ENCODE peak calls at places on chromosomes 13 and 19, in eight cellular contexts. V is pancreas, E is stomach, O is ovary, Z is GM20000, F is testis, N is right lobe of liver, M is mesothelial cell of epicardium. T is an unnamed sample.
A peak's percentile ranks its signal among the peaks of the same experiment; 100 is the strongest.

GRCh38 chr13:79374578-79374977 is 31.5 kb downstream of the RBM26 start:
- DNase-seq in V (no peak), E (no peak), O (no peak), Z (no peak), F (no peak), N (no peak), M (no peak), T (no peak)

GRCh38 chr19:46834121-46834520 is 16.5 kb downstream of the AP2S1 start:
- DNase-seq in V (no peak), E (no peak), O (no peak), Z (no peak), F (no peak), N (no peak), M (no peak), T (no peak)

GRCh38 chr19:42440357-42441046 is 2.2 kb downstream of the CXCL17 start:
- DNase-seq in V (peak; percentile 93), E (peak; percentile 89), O (peak; percentile 16), Z (peak; percentile 66), F (peak; percentile 86), N (peak; percentile 82), M (peak; percentile 52), T (peak; percentile 75)

GRCh38 chr13:33207616-33207964 is 78.0 kb downstream of the STARD13 start:
- DNase-seq in V (no peak), E (no peak), O (no peak), Z (no peak), F (no peak), N (no peak), M (no peak), T (no peak)

GRCh38 chr19:29806098-29806866 is 5.5 kb upstream of the CCNE1 start:
- DNase-seq in V (no peak), E (no peak), O (no peak), Z (no peak), F (peak; percentile 77), N (no peak), M (no peak), T (no peak)

GRCh38 chr13:24341439-24341838 is 32.1 kb downstream of the C1QTNF9 start:
- DNase-seq in V (no peak), E (peak; percentile 60), O (no peak), Z (no peak), F (no peak), N (no peak), M (no peak), T (no peak)

GRCh38 chr13:42110410-42111155 is 62.1 kb downstream of the DGKH start:
- DNase-seq in V (no peak), E (no peak), O (no peak), Z (peak; percentile 44), F (peak; percentile 24), N (no peak), M (no peak), T (no peak)

GRCh38 chr13:83955011-83955410 is 72.7 kb upstream of the SLITRK1 start:
- DNase-seq in V (no peak), E (no peak), O (no peak), Z (no peak), F (no peak), N (no peak), M (no peak), T (no peak)

GRCh38 chr19:29535432-29535831 is 9.6 kb downstream of the VSTM2B start:
- DNase-seq in V (no peak), E (peak; percentile 11), O (no peak), Z (no peak), F (peak; percentile 13), N (peak; percentile 29), M (no peak), T (no peak)

GRCh38 chr19:47241919-47242644 is 11.1 kb upstream of the BBC3 start:
- DNase-seq in V (no peak), E (no peak), O (no peak), Z (no peak), F (no peak), N (no peak), M (no peak), T (no peak)

GRCh38 chr13:97109841-97110492 is 112.2 kb upstream of the MBNL2 start:
- DNase-seq in V (peak; percentile 99), E (peak; percentile 93), O (peak; percentile 85), Z (peak; percentile 84), F (peak; percentile 91), N (peak; percentile 93), M (peak; percentile 79), T (peak; percentile 78)

GRCh38 chr19:1245468-1245867 is 2.9 kb upstream of the MIDN start:
- DNase-seq in V (no peak), E (no peak), O (peak; percentile 47), Z (no peak), F (no peak), N (no peak), M (no peak), T (no peak)

GRCh38 chr19:33299061-33299665 is 3.2 kb downstream of the CEBPA start:
- DNase-seq in V (no peak), E (no peak), O (no peak), Z (no peak), F (no peak), N (peak; percentile 59), M (no peak), T (no peak)

GRCh38 chr19:33171916-33172359 is 22.2 kb upstream of the LRP3 start:
- DNase-seq in V (no peak), E (no peak), O (no peak), Z (no peak), F (no peak), N (no peak), M (no peak), T (no peak)

GRCh38 chr13:25876256-25876655 is 175.6 kb downstream of the SHISA2 start:
- DNase-seq in V (no peak), E (no peak), O (no peak), Z (no peak), F (no peak), N (no peak), M (no peak), T (no peak)

DNA sequence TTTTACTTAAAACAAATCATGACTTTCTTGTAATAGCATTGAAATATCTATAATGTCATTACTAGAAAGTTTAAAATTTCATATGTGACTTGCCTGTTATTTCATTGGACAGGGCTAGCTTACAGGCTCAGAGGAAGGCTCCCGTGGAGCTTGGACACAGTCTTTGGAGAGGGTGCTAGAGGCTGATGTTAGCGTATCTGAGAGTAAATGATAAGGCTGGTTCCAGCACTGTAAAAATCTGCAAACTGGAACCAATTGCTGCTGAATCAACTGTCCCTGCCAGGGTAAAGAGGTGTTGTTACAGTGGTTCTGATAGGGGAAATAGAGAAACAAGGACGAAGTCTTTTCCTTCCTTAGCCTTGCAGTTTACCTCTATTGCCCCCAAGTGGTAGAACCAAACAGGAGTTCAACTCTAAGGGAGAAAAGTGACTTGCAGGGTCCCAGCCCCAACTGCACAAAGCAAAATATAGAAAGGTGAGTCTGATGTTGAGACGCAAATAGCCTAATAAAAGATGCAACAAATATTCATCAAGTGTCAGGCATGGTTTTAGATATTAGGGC is 901.7 kb downstream of the DIAPH3 start:
- DNase-seq in V (no peak), E (no peak), O (no peak), Z (no peak), F (peak; percentile 18), N (no peak), M (no peak), T (no peak)
- TF ChIP-seq CTCF in V (no peak), E (no peak), O (no peak), Z (no peak), F (peak; percentile 34), N (peak; percentile 32), M (no peak), T (no peak)

GRCh38 chr19:44072543-44073401 is 813 bp downstream of the ZNF284 start:
- DNase-seq in V (no peak), E (no peak), O (no peak), Z (peak; percentile 18), F (no peak), N (no peak), M (no peak), T (no peak)

GRCh38 chr19:44066305-44066704 is 5.7 kb upstream of the ZNF284 start:
- DNase-seq in V (no peak), E (no peak), O (no peak), Z (no peak), F (no peak), N (no peak), M (no peak), T (no peak)

GRCh38 chr19:44076325-44076724 is 4.4 kb downstream of the ZNF284 start:
- DNase-seq in V (no peak), E (no peak), O (no peak), Z (no peak), F (no peak), N (no peak), M (no peak), T (no peak)

GRCh38 chr19:44069415-44069814 is 2.5 kb upstream of the ZNF284 start:
- DNase-seq in V (no peak), E (no peak), O (no peak), Z (no peak), F (no peak), N (no peak), M (no peak), T (no peak)

DNA sequence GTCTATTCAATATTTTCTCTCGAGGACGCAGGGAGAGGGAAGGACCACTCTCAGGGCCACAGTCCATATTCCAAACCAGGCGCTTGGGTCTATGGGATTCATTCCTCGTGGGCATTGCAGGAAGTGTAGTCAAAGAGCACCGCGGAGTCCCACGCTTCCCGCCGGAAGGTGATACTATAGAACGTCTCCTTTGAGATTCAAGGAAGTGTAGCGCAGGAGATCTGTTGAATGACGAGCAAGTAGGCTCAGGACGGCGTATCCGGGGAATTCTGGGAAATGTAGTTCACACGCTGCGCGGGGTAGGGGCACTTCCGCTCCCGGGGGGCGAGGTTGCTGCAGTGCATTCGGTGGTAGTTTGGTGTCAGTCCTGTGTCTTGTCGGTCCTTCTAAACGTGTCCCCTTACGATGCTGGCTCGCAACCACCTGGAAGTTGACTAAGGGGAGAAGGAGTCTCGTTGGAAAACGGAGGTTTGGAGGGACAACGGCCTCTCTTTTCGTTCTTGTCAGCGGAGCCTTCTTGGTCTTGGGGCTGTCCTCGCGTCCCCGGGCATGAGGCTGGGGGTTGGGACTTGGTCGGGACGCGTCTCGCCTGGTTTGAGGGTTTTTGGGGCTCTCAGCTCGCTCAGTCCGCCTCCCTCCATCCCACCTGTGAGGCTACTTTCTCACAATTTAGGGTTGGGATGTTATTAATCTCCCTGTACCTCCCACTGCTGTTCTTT is at the start of gene ZNF284:
- DNase-seq in V (peak; percentile 83), E (peak; percentile 84), O (peak; percentile 79), Z (peak; percentile 87), F (peak; percentile 95), N (peak; percentile 89), M (peak; percentile 60), T (peak; percentile 66)
- TF ChIP-seq CTCF in V (no peak), E (no peak), O (no peak), Z (no peak), F (no peak), N (no peak), M (no peak), T (no peak)

GRCh38 chr19:37362733-37363132 is 8.2 kb upstream of the ZNF527 start:
- DNase-seq in V (no peak), E (no peak), O (no peak), Z (no peak), F (no peak), N (no peak), M (no peak), T (no peak)
- TF ChIP-seq CTCF in V (no peak), E (no peak), O (no peak), Z (no peak), F (no peak), N (no peak), M (no peak), T (no peak)

DNA sequence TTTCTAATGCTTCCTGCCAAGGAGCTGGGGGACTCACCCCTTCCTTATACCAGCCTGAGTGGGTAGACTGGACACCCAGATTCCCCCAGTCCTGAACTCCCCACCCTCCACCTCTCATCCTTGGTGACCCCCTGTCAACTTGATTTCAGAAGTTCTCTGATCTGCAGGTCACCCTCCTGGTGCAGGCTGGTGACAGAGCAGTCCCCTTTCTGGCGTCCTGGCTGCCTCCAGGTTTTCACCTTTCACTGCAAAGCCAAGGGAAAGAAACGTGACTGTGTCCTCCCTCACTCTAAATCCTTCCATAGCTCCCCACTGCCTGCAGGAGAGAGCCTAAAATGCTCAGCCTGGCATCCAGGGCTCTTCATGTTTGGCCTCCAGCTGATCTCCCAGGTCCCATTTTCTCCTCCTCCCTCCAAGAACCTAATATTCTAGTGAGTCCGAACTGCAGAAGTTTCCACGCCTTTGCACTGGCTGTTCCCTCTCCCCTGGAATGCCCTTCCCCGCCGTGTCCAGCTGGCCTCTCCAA is 4.1 kb upstream of the MATK start:
- DNase-seq in V (no peak), E (no peak), O (no peak), Z (no peak), F (no peak), N (no peak), M (no peak), T (no peak)
- TF ChIP-seq CTCF in V (no peak), E (no peak), O (no peak), Z (no peak), F (no peak), N (no peak), M (no peak), T (no peak)